ENCODE peak calls at places on chromosomes 3 and 15, in six cellular contexts. P is brain microvascular endothelial cell, W is GM13977, Q is fibroblast of the aortic adventitia, R is AG04450, V is pancreas. X is an unnamed sample.
A peak's percentile ranks its signal among the peaks of the same experiment; 100 is the strongest.

GRCh38 chr15:87369269-87369668 is 887.3 kb downstream of the NTRK3 start:
- DNase-seq in P (peak; percentile 91), W (no peak), Q (peak; percentile 98), R (peak; percentile 82), V (no peak), X (no peak)

GRCh38 chr3:151431940-151432339 is 28.9 kb downstream of the IGSF10 start:
- DNase-seq in P (peak; percentile 91), W (no peak), Q (peak; percentile 86), R (peak; percentile 41), V (no peak), X (no peak)

GRCh38 chr3:147977001-147977400 is 567.8 kb downstream of the ZIC1 start:
- DNase-seq in P (no peak), W (no peak), Q (no peak), R (no peak), V (no peak), X (no peak)

GRCh38 chr15:62894322-62895085 is 148.0 kb upstream of the TPM1 start:
- DNase-seq in P (peak; percentile 21), W (no peak), Q (no peak), R (no peak), V (no peak), X (no peak)

GRCh38 chr15:53910236-53910849 is 67.9 kb upstream of the UNC13C start:
- DNase-seq in P (no peak), W (no peak), Q (peak; percentile 1), R (no peak), V (peak; percentile 46), X (no peak)

GRCh38 chr3:183460059-183461052 is 31.9 kb upstream of the MCF2L2 start:
- DNase-seq in P (no peak), W (no peak), Q (no peak), R (no peak), V (no peak), X (no peak)

GRCh38 chr3:183244981-183245476 is 8.0 kb upstream of the B3GNT5 start:
- DNase-seq in P (no peak), W (no peak), Q (no peak), R (no peak), V (no peak), X (no peak)

GRCh38 chr3:146117406-146118285 is 43.3 kb downstream of the PLOD2 start:
- DNase-seq in P (peak; percentile 48), W (no peak), Q (peak; percentile 74), R (peak; percentile 86), V (no peak), X (no peak)

GRCh38 chr15:62138124-62138523 is 27.0 kb downstream of the C2CD4B start:
- DNase-seq in P (peak; percentile 67), W (no peak), Q (peak; percentile 89), R (peak; percentile 21), V (no peak), X (no peak)

GRCh38 chr3:50324351-50325144 is 2.0 kb upstream of the HYAL2 start:
- DNase-seq in P (peak; percentile 72), W (peak; percentile 80), Q (peak; percentile 64), R (peak; percentile 42), V (peak; percentile 71), X (no peak)

GRCh38 chr3:42547401-42547945 is 34.3 kb downstream of the SEC22C start:
- DNase-seq in P (peak; percentile 58), W (peak; percentile 69), Q (peak; percentile 57), R (peak; percentile 13), V (peak; percentile 76), X (no peak)

GRCh38 chr3:173663664-173664063 is 266.1 kb downstream of the NLGN1 start:
- DNase-seq in P (no peak), W (no peak), Q (peak; percentile 33), R (no peak), V (no peak), X (no peak)

GRCh38 chr3:111080357-111080937 is 8.8 kb downstream of the NECTIN3 start:
- DNase-seq in P (no peak), W (no peak), Q (peak; percentile 71), R (peak; percentile 37), V (no peak), X (no peak)

GRCh38 chr3:172332256-172333041 is 115.8 kb downstream of the GHSR start:
- DNase-seq in P (peak; percentile 56), W (peak; percentile 59), Q (peak; percentile 68), R (no peak), V (peak; percentile 65), X (no peak)

GRCh38 chr3:175208316-175208715 is 349.2 kb downstream of the NAALADL2 start:
- DNase-seq in P (no peak), W (no peak), Q (no peak), R (no peak), V (no peak), X (no peak)

GRCh38 chr3:24401090-24401810 is 93.4 kb downstream of the THRB start:
- DNase-seq in P (no peak), W (no peak), Q (no peak), R (no peak), V (no peak), X (no peak)

GRCh38 chr3:111735271-111735758 is 123.8 kb upstream of the PHLDB2 start:
- DNase-seq in P (peak; percentile 96), W (no peak), Q (peak; percentile 97), R (no peak), V (no peak), X (no peak)

GRCh38 chr3:172087198-172087597 is 47.8 kb downstream of the FNDC3B start:
- DNase-seq in P (no peak), W (no peak), Q (no peak), R (no peak), V (no peak), X (no peak)

GRCh38 chr3:138948371-138949001 is 1.5 kb downstream of the FOXL2NB start:
- DNase-seq in P (no peak), W (no peak), Q (no peak), R (no peak), V (no peak), X (no peak)

GRCh38 chr3:130488288-130488687 is 28.7 kb upstream of the COL6A6 start:
- DNase-seq in P (no peak), W (no peak), Q (peak; percentile 81), R (no peak), V (no peak), X (no peak)

GRCh38 chr3:123739754-123740153 is 144.4 kb downstream of the MYLK start:
- DNase-seq in P (peak; percentile 70), W (no peak), Q (peak; percentile 86), R (no peak), V (no peak), X (no peak)

GRCh38 chr15:20106026-20106425 is 435.6 kb downstream of the GOLGA6L6 start:
- DNase-seq in P (no peak), W (no peak), Q (no peak), R (no peak), V (peak; percentile 22), X (peak; percentile 95)

GRCh38 chr3:30227571-30228301 is 378.7 kb upstream of the TGFBR2 start:
- DNase-seq in P (peak; percentile 71), W (no peak), Q (peak; percentile 99), R (peak; percentile 46), V (no peak), X (no peak)

GRCh38 chr15:72205896-72206676 is 8.5 kb upstream of the GRAMD2A start:
- DNase-seq in P (no peak), W (no peak), Q (no peak), R (no peak), V (no peak), X (no peak)

GRCh38 chr3:123688241-123688747 is 103.4 kb upstream of the HACD2 start:
- DNase-seq in P (peak; percentile 96), W (no peak), Q (peak; percentile 90), R (peak; percentile 69), V (no peak), X (no peak)

GRCh38 chr15:77514635-77515421 is 94.1 kb downstream of the HMG20A start:
- DNase-seq in P (no peak), W (no peak), Q (no peak), R (no peak), V (no peak), X (no peak)

GRCh38 chr3:182046365-182046764 is 334.6 kb downstream of the SOX2 start:
- DNase-seq in P (no peak), W (no peak), Q (no peak), R (no peak), V (no peak), X (no peak)

GRCh38 chr3:182050932-182051331 is 339.2 kb downstream of the SOX2 start:
- DNase-seq in P (no peak), W (no peak), Q (no peak), R (no peak), V (no peak), X (no peak)

DNA sequence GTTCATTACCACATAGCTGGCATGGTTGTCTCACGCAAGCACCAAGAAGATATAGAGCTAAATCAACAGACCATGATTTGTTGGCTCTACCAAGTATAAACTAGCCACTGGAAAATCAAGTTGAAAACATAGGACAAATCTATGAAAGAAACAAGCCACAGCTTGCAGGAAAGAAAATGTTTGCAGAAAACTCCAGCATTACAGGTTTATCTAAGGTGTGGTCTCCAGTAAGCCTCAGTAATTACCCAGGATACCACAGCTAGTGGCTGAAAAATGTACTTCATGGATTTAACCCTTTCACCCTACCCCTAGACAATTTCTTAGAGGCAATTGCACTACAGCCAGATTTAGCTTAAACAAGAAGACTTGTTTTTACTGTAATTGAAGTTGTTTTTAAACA is 340.6 kb downstream of the SOX2 start:
- DNase-seq in P (no peak), W (no peak), Q (no peak), R (no peak), V (no peak), X (no peak)
- TF ChIP-seq CTCF in P (no peak), W (no peak), Q (no peak), R (no peak), V (no peak), X (no peak)

GRCh38 chr15:37931868-37932267 is 2.6 kb upstream of the TMCO5A start:
- DNase-seq in P (peak; percentile 9), W (no peak), Q (peak; percentile 46), R (peak; percentile 6), V (no peak), X (no peak)
- TF ChIP-seq CTCF in P (no peak), W (no peak), Q (no peak), R (no peak), V (no peak), X (no peak)

GRCh38 chr15:41585140-41586047 is 26.4 kb downstream of the TYRO3 start:
- DNase-seq in P (peak; percentile 37), W (no peak), Q (peak; percentile 62), R (no peak), V (peak; percentile 61), X (no peak)
- TF ChIP-seq CTCF in P (peak; percentile 72), W (no peak), Q (peak; percentile 65), R (peak; percentile 60), V (peak; percentile 27), X (peak; percentile 79)

DNA sequence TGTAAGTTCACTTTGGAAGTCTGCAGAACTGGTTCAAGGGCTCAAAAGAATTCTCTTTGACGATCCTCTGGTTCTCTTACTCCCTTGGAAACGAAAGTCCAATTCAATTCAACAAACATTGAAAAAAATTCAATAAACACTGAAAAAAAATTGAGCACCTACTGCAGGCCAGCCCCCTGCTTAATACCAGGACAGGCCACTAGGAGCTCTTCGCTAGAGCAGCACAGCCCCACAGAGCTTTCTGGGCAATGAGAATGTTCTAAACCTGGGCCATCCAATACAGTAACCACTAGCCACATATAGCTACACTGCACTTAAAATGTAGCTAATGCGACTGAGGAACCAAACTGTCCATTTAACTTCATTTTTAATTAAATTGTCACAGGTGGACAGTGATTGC is 50.4 kb upstream of the DCLK3 start:
- DNase-seq in P (no peak), W (no peak), Q (no peak), R (no peak), V (no peak), X (no peak)
- TF ChIP-seq CTCF in P (peak; percentile 56), W (no peak), Q (peak; percentile 33), R (peak; percentile 42), V (no peak), X (peak; percentile 45)

GRCh38 chr3:176633511-176633910 is 563.8 kb downstream of the TBL1XR1 start:
- DNase-seq in P (no peak), W (no peak), Q (no peak), R (no peak), V (no peak), X (no peak)
- TF ChIP-seq CTCF in P (no peak), W (no peak), Q (no peak), R (no peak), V (no peak), X (no peak)